ENCODE peak calls at places on chromosomes 13 and 19, in ten cellular contexts. G is tibial artery, W is BE2C, L is bronchial epithelial cell, R is upper lobe of right lung, O is upper lobe of left lung, B is left lung, E is adrenal gland, U is brain microvascular endothelial cell, Q is MM.1S. V is an unnamed sample.

GRCh38 chr19:53389591-53390377 is 5.2 kb upstream of the ZNF765 start:
- DNase-seq in R (no peak), G (no peak), O (no peak), U (no peak), E (no peak), B (no peak), W (no peak), Q (no peak), L (no peak), V (no peak)

GRCh38 chr13:93227280-93227905 is 786 bp downstream of the GPC6 start:
- DNase-seq in Q (peak; percentile 28), L (no peak), W (peak; percentile 68), E (no peak), G (no peak), R (no peak), B (peak; percentile 73), U (peak; percentile 33), O (no peak), V (peak; percentile 26)

GRCh38 chr19:3610745-3611717 is 4.4 kb upstream of the TBXA2R start:
- DNase-seq in E (no peak), W (no peak), L (no peak), B (peak; percentile 71), R (no peak), U (no peak), G (no peak), Q (no peak), O (no peak), V (no peak)

GRCh38 chr13:20964904-20965303 is 62.4 kb upstream of the XPO4 start:
- DNase-seq in E (no peak), Q (no peak), G (no peak), B (no peak), R (no peak), O (no peak), L (no peak), W (no peak), U (no peak), V (no peak)

GRCh38 chr19:4304509-4305252 is at the start of gene FSD1:
- DNase-seq in E (no peak), Q (no peak), U (peak; percentile 30), G (no peak), O (no peak), L (no peak), R (no peak), B (no peak), W (peak; percentile 92), V (peak; percentile 68)

GRCh38 chr13:42486711-42487198 is 87.2 kb upstream of the TNFSF11 start:
- DNase-seq in O (no peak), B (no peak), G (no peak), L (peak; percentile 95), E (no peak), Q (no peak), W (no peak), R (no peak), U (peak; percentile 92), V (no peak)

GRCh38 chr13:19864018-19864338 is 529 bp upstream of the ZMYM5 start:
- DNase-seq in L (peak; percentile 31), G (peak; percentile 56), W (peak; percentile 74), Q (peak; percentile 38), B (no peak), O (peak; percentile 47), E (peak; percentile 67), U (peak; percentile 56), R (peak; percentile 92), V (no peak)

GRCh38 chr13:84500016-84500415 is 617.7 kb upstream of the SLITRK1 start:
- DNase-seq in Q (no peak), E (no peak), R (no peak), O (no peak), U (no peak), L (no peak), B (no peak), G (no peak), W (no peak), V (no peak)

GRCh38 chr13:85287528-85287927 is 511.7 kb downstream of the SLITRK6 start:
- DNase-seq in O (no peak), G (no peak), R (no peak), L (no peak), Q (no peak), B (no peak), U (no peak), W (no peak), E (no peak), V (no peak)

GRCh38 chr13:105611424-105611823 is 924.0 kb downstream of the EFNB2 start:
- DNase-seq in U (peak; percentile 84), B (no peak), R (no peak), E (no peak), O (no peak), G (no peak), W (no peak), L (peak; percentile 77), Q (no peak), V (no peak)

GRCh38 chr13:110326263-110326904 is 19.3 kb downstream of the COL4A2 start:
- DNase-seq in W (no peak), Q (no peak), E (no peak), L (no peak), R (no peak), G (no peak), B (no peak), O (no peak), U (no peak), V (no peak)

GRCh38 chr13:35500071-35500595 is 23.6 kb upstream of the MAB21L1 start:
- DNase-seq in O (no peak), Q (no peak), U (no peak), E (no peak), B (no peak), R (no peak), L (no peak), G (no peak), W (no peak), V (peak; percentile 31)

GRCh38 chr19:10975374-10976036 is 14.7 kb downstream of the SMARCA4 start:
- DNase-seq in B (no peak), Q (no peak), W (no peak), R (no peak), U (peak; percentile 20), L (no peak), G (peak; percentile 52), E (peak; percentile 58), O (peak; percentile 29), V (no peak)

GRCh38 chr13:43876366-43876765 is 3.2 kb downstream of the CCDC122 start:
- DNase-seq in U (no peak), Q (no peak), W (no peak), B (no peak), L (peak; percentile 68), G (no peak), E (no peak), O (no peak), R (no peak), V (no peak)

DNA sequence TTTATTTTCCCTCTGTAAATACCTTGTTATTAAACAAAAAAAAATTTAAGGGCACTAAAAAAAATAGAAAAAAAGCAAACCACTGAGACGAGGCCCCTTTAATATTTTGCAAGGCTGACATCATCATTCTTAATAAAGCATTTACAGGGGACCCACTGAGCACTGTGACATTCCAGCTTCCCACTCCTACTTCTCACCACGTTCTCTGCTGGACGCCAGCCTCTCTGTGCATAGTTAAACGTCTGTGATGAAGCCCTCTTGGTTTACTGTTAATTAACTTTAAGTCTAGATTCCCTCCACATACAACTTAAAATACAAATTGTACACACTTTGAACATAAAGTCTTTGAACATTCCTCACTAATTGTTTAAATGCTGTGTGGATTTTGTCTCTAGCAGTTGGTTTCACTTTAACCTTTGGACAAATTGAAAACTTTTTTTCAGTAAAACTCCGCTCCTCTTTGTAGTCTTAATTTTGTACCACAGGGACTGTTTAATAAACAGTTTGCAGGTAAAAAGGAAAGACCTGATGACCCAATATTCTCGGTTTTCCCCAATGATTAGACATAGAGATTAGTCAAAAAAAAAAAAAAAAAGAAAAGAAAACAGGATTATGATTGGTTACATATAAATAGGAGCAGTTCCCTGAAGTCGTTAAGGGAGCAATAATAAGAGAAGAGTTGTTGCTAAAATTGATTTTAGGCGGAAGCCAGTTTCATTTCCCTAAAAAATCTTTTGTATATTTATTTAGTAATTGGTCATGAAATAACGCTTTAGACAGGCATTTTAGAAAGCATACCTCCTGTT is 219.8 kb downstream of the MZT1 start:
- DNase-seq in W (no peak), L (no peak), R (no peak), O (no peak), E (no peak), U (peak; percentile 36), B (no peak), Q (no peak), G (no peak), V (no peak)
- H3K4me3 ChIP-seq in W (peak overlapping the region; percentile 44), L (no peak overlapping the region), R (peak overlapping the region; percentile 11), O (peak overlapping the region; percentile 26), E (no peak overlapping the region), U (peak overlapping the region; percentile 36), B (no peak overlapping the region), Q (no peak overlapping the region), G (peak overlapping the region; percentile 15), V (no peak overlapping the region)

DNA sequence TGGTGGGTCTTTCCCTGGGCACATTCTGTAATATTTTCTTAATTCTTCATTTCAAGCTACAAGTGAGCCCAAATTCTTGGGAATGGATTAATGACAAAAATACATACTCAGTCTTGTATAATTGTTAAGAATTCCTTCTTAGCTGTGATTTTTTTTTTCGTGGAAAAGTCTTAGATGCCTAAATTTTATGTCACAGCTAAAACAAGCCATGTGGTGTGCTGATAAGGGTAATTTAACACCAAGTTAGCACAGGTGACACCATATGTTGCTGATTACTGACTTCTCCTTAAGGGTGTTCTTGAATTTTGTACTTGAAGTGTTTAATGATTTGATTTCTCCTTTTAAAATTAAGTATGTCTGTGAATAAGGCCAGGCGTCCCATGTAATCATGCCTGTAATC is 29.3 kb downstream of the WDFY2 start:
- DNase-seq in G (no peak), B (no peak), Q (no peak), O (no peak), W (no peak), R (no peak), U (no peak), L (no peak), E (no peak), V (no peak)
- H3K27me3 ChIP-seq in G (no peaks in the 10 kb centered on the region), B (no peaks in the 10 kb centered on the region), Q (no peaks in the 10 kb centered on the region), O (no peaks in the 10 kb centered on the region), W (no peaks in the 10 kb centered on the region), R (no peaks in the 10 kb centered on the region), U (no peaks in the 10 kb centered on the region), L (no peaks in the 10 kb centered on the region), E (no peaks in the 10 kb centered on the region), V (no peaks in the 10 kb centered on the region)

DNA sequence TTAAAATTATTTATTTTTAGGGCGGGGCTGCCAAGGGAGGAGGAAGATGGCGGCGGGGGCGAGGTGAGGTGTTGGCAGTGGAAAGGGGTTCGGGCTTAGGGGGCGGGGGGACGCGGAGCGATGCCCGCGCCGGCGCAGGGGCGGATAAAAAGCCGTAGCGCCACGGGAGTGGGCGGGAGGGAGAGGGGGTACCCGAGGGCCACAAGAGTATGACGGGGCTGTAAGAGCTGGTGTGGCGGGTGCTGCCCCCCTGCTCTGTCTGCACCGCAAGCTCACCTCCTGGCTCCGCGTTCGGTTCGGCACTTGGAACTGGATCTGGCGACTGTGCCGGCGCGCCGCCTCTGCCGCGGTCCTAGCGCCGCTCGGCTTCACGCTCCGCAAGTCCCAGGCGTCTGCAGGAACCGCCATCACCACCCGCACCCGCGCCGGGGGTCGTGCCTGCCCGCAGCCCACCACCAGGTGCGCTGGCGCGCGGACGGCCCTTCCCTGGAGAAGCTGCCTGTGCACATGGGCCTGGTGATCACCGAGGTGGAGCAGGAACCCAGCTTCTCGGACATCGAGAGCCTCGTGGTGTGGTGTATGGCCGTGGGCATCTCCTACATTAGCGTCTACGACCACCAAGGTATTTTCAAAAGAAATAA is 265.2 kb upstream of the SGCG start:
- DNase-seq in E (peak; percentile 46), B (peak; percentile 86), Q (peak; percentile 10), O (peak; percentile 46), W (peak; percentile 30), L (peak; percentile 23), U (peak; percentile 18), R (peak; percentile 81), G (peak; percentile 38), V (peak; percentile 74)
- H3K4me3 ChIP-seq in E (no peak overlapping the region), B (peak overlapping the region; percentile 44), Q (peak overlapping the region; percentile 57), O (peak overlapping the region; percentile 77), W (peak overlapping the region; percentile 50), L (peak overlapping the region; percentile 71), U (peak overlapping the region; percentile 72), R (peak overlapping the region; percentile 60), G (peak overlapping the region; percentile 59), V (peak overlapping the region; percentile 53)

GRCh38 chr19:55362174-55362989 is 678 bp downstream of the GARIN5B start:
- DNase-seq in G (no peak), B (peak; percentile 72), R (no peak), E (no peak), W (no peak), Q (no peak), O (no peak), U (no peak), L (no peak), V (no peak)
- H3K27me3 ChIP-seq in G (no peaks in the 10 kb centered on the region), B (no peaks in the 10 kb centered on the region), R (peaks cover 5% of the 10 kb centered on the region), E (no peaks in the 10 kb centered on the region), W (no peaks in the 10 kb centered on the region), Q (peaks cover 49% of the 10 kb centered on the region), O (no peaks in the 10 kb centered on the region), U (no peaks in the 10 kb centered on the region), L (no peaks in the 10 kb centered on the region), V (peaks cover 1% of the 10 kb centered on the region)

V was measured in HAP-1.